ENCODE peak calls at places on chromosomes 12 and 14, in ten cellular contexts. U is IMR-90; P is CD4-positive, alpha-beta T cell; V is heart right ventricle; G is right cardiac atrium; H is cardiac muscle cell; Y is psoas muscle; T is Peyer's patch; B is PC-9; L is right atrium auricular region. J is an unnamed sample.

GRCh38 chr14:23306113-23306411 is 571 bp upstream of the BCL2L2 start:
- DNase-seq in L (no peak), P (no peak), G (no peak), H (no peak), T (no peak), B (no peak), U (no peak), Y (no peak), V (no peak), J (no peak)

GRCh38 chr12:81992461-81992860 is 233.3 kb upstream of the PPFIA2 start:
- DNase-seq in L (no peak), P (no peak), H (peak; percentile 48), G (peak; percentile 33), U (no peak), Y (no peak), T (peak; percentile 49), B (no peak), V (no peak), J (no peak)

GRCh38 chr14:59739794-59740193 is 130.8 kb downstream of the RTN1 start:
- DNase-seq in Y (peak; percentile 19), L (no peak), T (no peak), G (no peak), P (no peak), H (no peak), U (no peak), V (no peak), B (no peak), J (no peak)

GRCh38 chr12:10385181-10385613 is 4.6 kb downstream of the KLRK1 start:
- DNase-seq in L (no peak), G (no peak), T (no peak), V (no peak), Y (no peak), P (no peak), H (no peak), U (peak; percentile 81), B (no peak), J (no peak)

GRCh38 chr12:75727577-75727976 is 216.2 kb upstream of the KRR1 start:
- DNase-seq in G (no peak), V (no peak), B (no peak), P (no peak), U (no peak), H (no peak), T (no peak), Y (no peak), L (no peak), J (no peak)

GRCh38 chr14:97458302-97459137 is 661.3 kb downstream of the VRK1 start:
- DNase-seq in G (peak; percentile 58), B (no peak), V (peak; percentile 35), L (no peak), T (peak; percentile 88), U (no peak), Y (no peak), P (peak; percentile 81), H (peak; percentile 21), J (peak; percentile 53)

GRCh38 chr12:99498756-99499155 is 148.8 kb upstream of the GARIN6 start:
- DNase-seq in G (no peak), B (no peak), L (no peak), H (no peak), Y (no peak), V (no peak), T (no peak), U (peak; percentile 42), P (no peak), J (no peak)

GRCh38 chr12:55582066-55582465 is 9.8 kb downstream of the OR2AP1 start:
- DNase-seq in U (no peak), V (no peak), B (no peak), Y (no peak), L (no peak), P (no peak), H (no peak), T (no peak), G (no peak), J (peak; percentile 33)

GRCh38 chr14:75442166-75442565 is 14.3 kb downstream of the JDP2 start:
- DNase-seq in L (no peak), U (no peak), B (peak; percentile 40), Y (no peak), T (no peak), G (no peak), V (no peak), H (no peak), P (no peak), J (no peak)

GRCh38 chr14:75442642-75443041 is 14.8 kb downstream of the JDP2 start:
- DNase-seq in U (peak; percentile 57), P (no peak), G (no peak), H (no peak), Y (no peak), L (no peak), B (peak; percentile 76), T (no peak), V (no peak), J (no peak)

GRCh38 chr14:75441731-75442130 is 13.9 kb downstream of the JDP2 start:
- DNase-seq in L (no peak), V (no peak), H (no peak), U (no peak), G (no peak), P (no peak), B (peak; percentile 87), Y (no peak), T (no peak), J (no peak)

GRCh38 chr14:75439989-75440388 is 12.2 kb downstream of the JDP2 start:
- DNase-seq in Y (no peak), P (no peak), B (no peak), G (no peak), V (no peak), L (no peak), T (peak; percentile 68), H (no peak), U (no peak), J (no peak)

DNA sequence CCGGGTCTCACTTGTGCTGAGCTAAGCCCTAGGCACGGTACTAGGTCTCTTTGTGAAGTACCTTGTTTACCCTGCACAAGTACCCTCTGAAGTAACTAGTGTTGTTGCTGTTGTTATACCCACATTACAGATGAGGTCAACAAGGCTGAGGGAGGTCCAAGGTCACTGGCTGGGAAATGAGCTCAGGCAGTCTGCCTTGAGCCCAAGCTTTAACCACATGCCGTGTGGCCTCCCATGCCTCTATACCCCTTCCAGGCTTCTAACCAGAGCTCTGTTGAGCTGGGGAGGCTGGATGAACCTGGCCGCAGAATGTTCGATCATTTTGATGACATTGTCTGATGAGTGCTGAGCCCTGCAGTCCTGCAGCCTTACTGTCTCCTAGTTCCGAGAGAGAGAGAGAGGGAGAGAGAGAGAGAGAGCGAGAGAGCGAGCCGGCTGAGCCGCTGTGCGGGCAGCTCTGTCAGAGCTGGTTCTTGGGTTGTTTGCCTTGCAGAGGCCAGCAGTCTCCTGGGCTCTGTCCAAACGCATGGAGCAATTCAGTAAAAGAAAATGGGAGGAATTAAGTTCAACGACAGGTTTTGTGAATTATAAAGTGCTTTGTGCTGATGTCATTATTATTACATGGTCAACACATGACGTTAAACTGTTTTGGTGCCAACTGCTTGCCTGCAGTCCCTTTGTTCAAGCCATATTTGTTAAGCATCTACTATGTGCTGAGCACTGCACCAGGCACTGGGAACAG is 13.1 kb downstream of the JDP2 start:
- DNase-seq in G (peak; percentile 85), Y (peak; percentile 78), P (no peak), H (no peak), V (peak; percentile 51), B (no peak), U (peak; percentile 94), T (no peak), L (peak; percentile 79), J (peak; percentile 46)
- H3K27ac ChIP-seq in G (peak overlapping the region; percentile 57), Y (peak overlapping the region; percentile 61), P (no peak overlapping the region), H (no peak overlapping the region), V (peak overlapping the region; percentile 64), B (no peak overlapping the region), U (peak overlapping the region; percentile 66), T (peak overlapping the region; percentile 57), L (peak overlapping the region; percentile 71), J (peak overlapping the region; percentile 60)

DNA sequence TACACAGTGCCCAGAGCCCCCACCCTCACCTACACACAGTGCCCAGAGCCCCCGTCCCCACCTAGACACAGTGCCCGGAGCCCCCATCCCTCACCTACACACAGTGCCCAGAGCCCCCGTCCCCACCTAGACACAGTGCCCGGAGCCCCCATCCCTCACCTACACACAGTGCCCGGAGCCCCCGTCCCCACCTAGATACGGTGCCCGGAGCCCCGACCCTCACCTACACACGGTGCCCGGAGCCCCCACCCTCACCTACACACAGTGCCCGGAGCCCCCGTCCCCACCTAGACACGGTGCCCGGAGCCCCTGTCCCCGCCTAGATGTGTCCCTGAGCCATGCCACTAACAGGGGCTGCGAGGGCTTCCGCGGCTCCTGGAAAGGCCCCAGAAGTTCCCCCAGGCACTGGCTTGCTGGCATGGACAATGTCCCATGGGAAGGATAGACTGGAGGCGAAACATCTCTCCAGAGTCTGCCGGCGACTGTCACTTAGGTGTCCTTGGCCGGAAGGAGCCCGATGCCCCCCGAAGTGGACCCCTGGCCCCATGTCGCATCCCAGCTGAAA is 146.0 kb downstream of the PIWIL1 start:
- DNase-seq in P (no peak), V (no peak), B (no peak), L (no peak), U (no peak), T (no peak), G (no peak), H (no peak), Y (no peak), J (no peak)
- H3K9me3 ChIP-seq in P (no peaks in the 10 kb centered on the region), V (no peaks in the 10 kb centered on the region), B (no peaks in the 10 kb centered on the region), L (no peaks in the 10 kb centered on the region), U (peaks cover 41% of the 10 kb centered on the region), T (no peaks in the 10 kb centered on the region), G (no peaks in the 10 kb centered on the region), H (no peaks in the 10 kb centered on the region), Y (no peaks in the 10 kb centered on the region), J (no peaks in the 10 kb centered on the region)

GRCh38 chr14:22282429-22282828 is 306.6 kb downstream of the DAD1 start:
- DNase-seq in L (no peak), T (no peak), U (no peak), H (no peak), Y (no peak), B (no peak), G (no peak), V (no peak), P (no peak), J (no peak)

GRCh38 chr14:22276913-22277816 is 311.9 kb downstream of the DAD1 start:
- DNase-seq in V (no peak), H (peak; percentile 18), L (no peak), T (no peak), Y (no peak), U (peak; percentile 35), P (no peak), G (no peak), B (no peak), J (no peak)

GRCh38 chr14:22283000-22283399 is 306.0 kb downstream of the DAD1 start:
- DNase-seq in Y (no peak), L (no peak), V (no peak), B (no peak), G (no peak), P (no peak), H (no peak), U (peak; percentile 19), T (no peak), J (no peak)

GRCh38 chr14:22281322-22281977 is 307.6 kb downstream of the DAD1 start:
- DNase-seq in L (no peak), T (no peak), H (no peak), P (no peak), G (no peak), Y (no peak), B (no peak), V (no peak), U (no peak), J (no peak)

GRCh38 chr14:22280497-22281321 is 308.3 kb downstream of the DAD1 start:
- DNase-seq in P (no peak), Y (no peak), T (no peak), V (no peak), L (no peak), U (no peak), G (no peak), H (no peak), B (no peak), J (no peak)
- H3K27ac ChIP-seq in P (no peak overlapping the region), Y (no peak overlapping the region), T (no peak overlapping the region), V (no peak overlapping the region), L (no peak overlapping the region), U (no peak overlapping the region), G (no peak overlapping the region), H (no peak overlapping the region), B (no peak overlapping the region), J (no peak overlapping the region)

DNA sequence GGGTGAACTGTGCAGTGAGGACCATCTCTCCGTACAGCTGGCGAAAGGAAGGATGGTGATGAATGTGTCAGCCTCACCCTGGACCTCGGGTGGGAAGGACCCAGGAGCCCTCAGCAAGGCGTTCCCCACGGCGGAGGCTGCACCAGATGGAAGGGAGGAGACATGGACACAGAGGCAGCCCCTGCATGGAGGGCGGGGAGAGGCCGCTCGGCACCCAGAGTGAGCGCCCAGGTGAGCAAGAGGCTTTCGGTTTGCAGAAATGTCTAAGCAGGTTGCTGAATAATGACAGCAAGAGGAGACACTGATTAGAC is 109.9 kb downstream of the PIWIL1 start:
- DNase-seq in P (no peak), L (no peak), U (no peak), B (no peak), V (no peak), H (no peak), T (no peak), G (no peak), Y (no peak), J (peak; percentile 62)
- H3K9me3 ChIP-seq in P (no peaks in the 10 kb centered on the region), L (no peaks in the 10 kb centered on the region), U (peaks cover 56% of the 10 kb centered on the region), B (no peaks in the 10 kb centered on the region), V (no peaks in the 10 kb centered on the region), H (no peaks in the 10 kb centered on the region), T (no peaks in the 10 kb centered on the region), G (no peaks in the 10 kb centered on the region), Y (no peaks in the 10 kb centered on the region), J (no peaks in the 10 kb centered on the region)

J was measured in upper lobe of left lung.